ENCODE peak calls at places on chromosomes 11 and 22, in seven cellular contexts. P is naive thymus-derived CD4-positive, alpha-beta T cell; D is left ventricle myocardium inferior; K is uterus; W is HepG2; A is upper lobe of right lung; I is heart right ventricle. Y is an unnamed sample. For H3K4me1, the result is how much of the 10 kb centered on the place peaks cover.

GRCh38 chr11:127843483-127844396 is 743.6 kb downstream of the ETS1 start:
- DNase-seq in K (peak), A (peak), P (peak), I (peak), W (peak), D (peak), Y (peak)

GRCh38 chr11:96470521-96470920 is 80.7 kb downstream of the JRKL start:
- DNase-seq in I (no peak), A (no peak), K (no peak), D (no peak), P (no peak), W (no peak), Y (no peak)

GRCh38 chr11:70892889-70893288 is 359.5 kb downstream of the SHANK2 start:
- DNase-seq in A (peak), I (no peak), P (no peak), W (no peak), K (no peak), D (no peak), Y (no peak)

GRCh38 chr11:33703771-33704170 is 3.1 kb upstream of the C11orf91 start:
- DNase-seq in W (no peak), P (no peak), D (no peak), I (no peak), K (peak), A (peak), Y (no peak)

GRCh38 chr22:48362736-48363404 is 1464.8 kb downstream of the BRD1 start:
- DNase-seq in A (no peak), I (no peak), K (no peak), D (no peak), P (no peak), W (no peak), Y (no peak)

GRCh38 chr11:8261316-8261715 is 2.4 kb downstream of the LMO1 start:
- DNase-seq in D (no peak), K (peak), I (no peak), A (peak), P (no peak), W (no peak), Y (no peak)

GRCh38 chr11:106466441-106467190 is 389.2 kb downstream of the AASDHPPT start:
- DNase-seq in D (no peak), W (peak), P (no peak), K (no peak), I (no peak), A (no peak), Y (no peak)

GRCh38 chr11:117570701-117571100 is 226.3 kb downstream of the DSCAML1 start:
- DNase-seq in D (no peak), K (no peak), P (no peak), W (no peak), A (peak), I (no peak), Y (no peak)

GRCh38 chr11:69499216-69499945 is 17.9 kb downstream of the LINC01488 start:
- DNase-seq in D (no peak), A (peak), P (no peak), I (no peak), K (no peak), W (no peak), Y (no peak)

GRCh38 chr22:23066200-23067022 is 3.9 kb upstream of the GNAZ start:
- DNase-seq in W (no peak), A (peak), D (no peak), I (peak), P (peak), K (peak), Y (no peak)

GRCh38 chr11:27362032-27362431 is 983 bp downstream of the CCDC34 start:
- DNase-seq in I (no peak), D (no peak), K (no peak), P (no peak), W (no peak), A (no peak), Y (no peak)

GRCh38 chr22:46833228-46833627 is 70.8 kb downstream of the TBC1D22A start:
- DNase-seq in D (no peak), P (no peak), A (no peak), K (no peak), I (no peak), W (peak), Y (no peak)

DNA sequence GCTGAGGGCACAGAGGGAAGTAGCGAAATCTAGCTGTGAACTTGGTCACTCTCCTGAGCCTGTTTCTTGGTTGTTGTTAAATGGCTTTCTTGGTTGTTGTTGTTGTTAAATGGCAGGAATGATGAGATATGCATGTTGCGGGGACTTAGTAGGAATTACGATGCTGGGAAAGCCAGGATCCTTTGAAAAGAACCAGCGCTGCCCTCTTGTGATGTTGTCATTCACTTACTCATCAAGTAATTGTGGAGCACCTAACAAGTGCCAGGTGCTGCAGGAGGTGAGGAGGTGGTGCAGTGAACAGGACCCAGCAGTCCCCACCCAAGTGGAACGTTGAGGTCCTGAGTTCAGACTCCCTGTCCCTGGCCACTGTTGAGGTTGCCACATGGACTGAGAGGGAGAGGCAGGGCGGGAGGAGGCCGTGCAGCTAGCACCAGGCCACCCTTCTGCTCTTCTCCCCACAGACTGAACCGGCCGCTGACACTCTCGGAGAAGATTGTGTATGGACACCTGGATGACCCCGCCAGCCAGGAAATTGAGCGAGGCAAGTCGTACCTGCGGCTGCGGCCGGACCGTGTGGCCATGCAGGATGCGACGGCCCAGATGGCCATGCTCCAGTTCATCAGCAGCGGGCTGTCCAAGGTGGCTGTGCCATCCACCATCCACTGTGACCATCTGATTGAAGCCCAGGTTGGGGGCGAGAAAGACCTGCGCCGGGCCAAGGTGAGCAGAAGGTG is 36.8 kb downstream of the POLR3H start:
- DNase-seq in K (no peak), I (no peak), P (no peak), D (no peak), W (no peak), A (no peak), Y (no peak)
- H3K4me1 ChIP-seq in K (under half), I (half or more), P (under half), D (half or more), W (under half), A (under half), Y (under half)

GRCh38 chr11:134328433-134328832 is 3.4 kb upstream of the GLB1L2 start:
- DNase-seq in A (no peak), I (no peak), K (no peak), P (no peak), W (no peak), D (no peak), Y (no peak)

GRCh38 chr11:134317103-134317502 is 14.7 kb upstream of the GLB1L2 start:
- DNase-seq in D (no peak), K (no peak), A (no peak), W (no peak), I (no peak), P (no peak), Y (no peak)

GRCh38 chr11:134322553-134322952 is 9.2 kb upstream of the GLB1L2 start:
- DNase-seq in P (no peak), K (no peak), D (no peak), W (no peak), A (no peak), I (no peak), Y (no peak)
- H3K27ac ChIP-seq in P (no peak), K (no peak), D (no peak), W (no peak), A (no peak), I (no peak), Y (no peak)

GRCh38 chr22:42615092-42615859 is 593 bp upstream of the POLDIP3 start:
- DNase-seq in I (peak), P (peak), W (peak), D (peak), K (peak), A (peak), Y (peak)
- H3K4me1 ChIP-seq in I (half or more), P (under half), W (under half), D (half or more), K (under half), A (half or more), Y (under half)

GRCh38 chr11:37973926-37974325 is 1375.9 kb upstream of the RAG2 start:
- DNase-seq in D (no peak), I (no peak), A (no peak), P (no peak), W (no peak), K (no peak), Y (no peak)
- H3K27ac ChIP-seq in D (no peak), I (no peak), A (no peak), P (no peak), W (no peak), K (no peak), Y (no peak)

GRCh38 chr22:44701824-44702478 is at the start of gene PRR5:
- DNase-seq in I (peak), D (peak), K (peak), W (peak), P (peak), A (peak), Y (peak)

GRCh38 chr22:44704159-44705021 is 2.4 kb downstream of the PRR5 start:
- DNase-seq in A (no peak), P (no peak), K (no peak), W (no peak), D (no peak), I (no peak), Y (no peak)

GRCh38 chr22:44701187-44701586 is 817 bp upstream of the PRR5 start:
- DNase-seq in I (no peak), P (no peak), K (no peak), D (no peak), A (no peak), W (no peak), Y (no peak)

GRCh38 chr22:44703269-44703870 is 1.4 kb downstream of the PRR5 start:
- DNase-seq in I (no peak), W (no peak), D (no peak), K (no peak), A (no peak), P (no peak), Y (no peak)

DNA sequence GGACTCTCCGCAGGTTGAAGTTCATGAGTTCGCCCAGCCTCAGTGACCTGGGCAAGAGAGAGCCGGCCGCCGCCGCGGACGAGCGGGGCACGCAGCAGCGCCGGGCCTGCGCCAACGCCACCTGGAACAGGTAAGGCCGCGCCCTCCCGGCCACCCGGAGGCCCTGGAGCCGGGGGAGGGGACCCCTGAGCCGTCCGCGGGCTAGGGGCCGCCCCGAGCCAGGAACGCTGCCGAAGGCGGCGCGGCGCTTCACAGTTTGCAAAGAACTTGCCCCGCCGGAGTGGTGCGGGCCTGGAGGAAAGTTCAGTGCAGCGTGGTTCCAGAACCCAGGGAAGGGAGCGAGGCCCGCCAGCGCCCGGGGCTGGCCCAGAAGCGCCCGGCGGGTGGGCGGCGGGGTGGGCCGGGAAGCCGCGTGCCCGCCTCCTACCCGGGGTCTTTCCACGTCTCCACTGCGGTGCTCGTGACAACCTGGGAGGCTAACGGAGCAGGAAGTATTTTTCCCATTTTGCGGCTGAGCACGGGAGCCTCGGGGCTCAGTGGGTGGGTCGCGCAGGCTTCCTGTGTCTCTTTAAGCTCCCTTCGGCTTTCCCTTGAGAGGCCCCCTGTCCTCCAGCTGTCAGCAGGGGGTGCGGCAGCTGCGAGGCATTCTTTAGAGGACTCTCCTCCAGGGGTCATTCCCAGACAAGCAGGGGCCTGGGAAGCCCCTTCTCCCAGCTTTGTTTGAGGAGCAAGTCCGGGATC is 645 bp downstream of the PRR5 start:
- DNase-seq in D (no peak), P (peak), W (no peak), I (no peak), K (no peak), A (peak), Y (no peak)
- H3K4me1 ChIP-seq in D (under half), P (under half), W (under half), I (under half), K (under half), A (under half), Y (under half)

GRCh38 chr11:62579252-62579651 is 5.6 kb upstream of the EEF1G start:
- DNase-seq in I (no peak), A (no peak), W (no peak), P (no peak), K (no peak), D (no peak), Y (no peak)
- H3K27ac ChIP-seq in I (no peak), A (no peak), W (no peak), P (no peak), K (no peak), D (no peak), Y (no peak)

Y was measured in CD8-positive, alpha-beta memory T cell.